ENCODE peak calls at places on chromosomes 4 and X, in four cellular contexts. P is psoas muscle, D is mammary epithelial cell, H is astrocyte of the spinal cord. Y is an unnamed sample.

GRCh38 chrX:120517936-120518335 is 42.8 kb downstream of the CUL4B start:
- DNase-seq in P (no peak), D (peak), H (peak), Y (no peak)

GRCh38 chr4:54683616-54684346 is 26.0 kb downstream of the KIT start:
- DNase-seq in P (no peak), D (peak), H (peak), Y (no peak)

GRCh38 chr4:15659768-15660394 is 4.7 kb upstream of the FBXL5 start:
- DNase-seq in P (no peak), D (peak), H (no peak), Y (no peak)

GRCh38 chr4:834368-835147 is 8.6 kb upstream of the CPLX1 start:
- DNase-seq in P (no peak), D (no peak), H (no peak), Y (no peak)

GRCh38 chr4:64407000-64407399 is 2.2 kb downstream of the TECRL start:
- DNase-seq in P (no peak), D (no peak), H (no peak), Y (no peak)

GRCh38 chr4:41160856-41161255 is 53.5 kb downstream of the APBB2 start:
- DNase-seq in P (no peak), D (no peak), H (no peak), Y (no peak)

GRCh38 chrX:53255738-53256191 is 25.6 kb downstream of the IQSEC2 start:
- DNase-seq in P (no peak), D (no peak), H (no peak), Y (no peak)

GRCh38 chrX:112818114-112819012 is 22.3 kb downstream of the AMOT start:
- DNase-seq in P (no peak), D (peak), H (no peak), Y (no peak)

GRCh38 chrX:65920620-65921019 is 119.3 kb downstream of the VSIG4 start:
- DNase-seq in P (no peak), D (peak), H (no peak), Y (no peak)

GRCh38 chr4:80097395-80098177 is 24.6 kb upstream of the ANTXR2 start:
- DNase-seq in P (peak), D (peak), H (peak), Y (no peak)

GRCh38 chr4:73856518-73856917 is 3.4 kb downstream of the PF4V1 start:
- DNase-seq in P (no peak), D (no peak), H (peak), Y (no peak)

GRCh38 chrX:117808413-117808812 is 308.2 kb downstream of the KLHL13 start:
- DNase-seq in P (no peak), D (no peak), H (no peak), Y (no peak)

GRCh38 chrX:14029039-14029424 is 660 bp downstream of the GEMIN8 start:
- DNase-seq in P (no peak), D (peak), H (no peak), Y (no peak)

GRCh38 chrX:84729809-84730208 is 227.6 kb upstream of the HDX start:
- DNase-seq in P (no peak), D (peak), H (peak), Y (no peak)

GRCh38 chr4:25107827-25108516 is 52.3 kb downstream of the SEPSECS start:
- DNase-seq in P (no peak), D (no peak), H (no peak), Y (no peak)

GRCh38 chr4:10089346-10089745 is 27.3 kb downstream of the WDR1 start:
- DNase-seq in P (peak), D (no peak), H (no peak), Y (no peak)
- TF ChIP-seq CTCF in P (peak), D (peak), H (peak), Y (peak)

GRCh38 chr4:44578954-44579353 is 72.5 kb downstream of the YIPF7 start:
- DNase-seq in P (no peak), D (no peak), H (no peak), Y (no peak)

GRCh38 chr4:44580231-44580630 is 71.2 kb downstream of the YIPF7 start:
- DNase-seq in P (no peak), D (no peak), H (no peak), Y (no peak)

DNA sequence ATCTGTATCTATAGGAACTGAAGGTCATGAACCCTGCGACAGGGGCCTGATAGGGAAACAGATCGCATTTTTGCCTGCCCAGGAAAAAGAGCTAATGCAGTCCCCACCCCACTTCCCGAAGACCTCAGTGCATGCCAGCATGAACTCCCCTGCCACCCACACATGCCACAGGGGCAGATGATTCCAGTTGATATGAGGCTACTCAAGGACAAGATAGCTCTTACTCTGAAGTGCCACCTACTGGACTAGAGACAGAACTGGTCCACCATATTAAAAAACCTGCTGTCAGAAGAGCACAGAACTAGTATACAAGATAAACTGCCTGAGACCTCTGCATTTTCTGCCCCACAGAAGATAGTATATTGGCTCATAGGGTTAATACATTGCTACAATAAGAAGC is 68.0 kb downstream of the YIPF7 start:
- DNase-seq in P (no peak), D (peak), H (no peak), Y (no peak)
- TF ChIP-seq CTCF in P (no peak), D (peak), H (no peak), Y (peak)

GRCh38 chr4:164207460-164207859 is 546.5 kb upstream of the SMIM31 start:
- DNase-seq in P (no peak), D (no peak), H (no peak), Y (no peak)
- TF ChIP-seq CTCF in P (no peak), D (no peak), H (no peak), Y (no peak)

GRCh38 chrX:40573763-40574162 is 7.0 kb upstream of the ATP6AP2 start:
- DNase-seq in P (no peak), D (peak), H (no peak), Y (no peak)
- TF ChIP-seq CTCF in P (no peak), D (peak), H (peak), Y (peak)

GRCh38 chr4:153159016-153159415 is 45.2 kb upstream of the TRIM2 start:
- DNase-seq in P (no peak), D (no peak), H (no peak), Y (no peak)
- TF ChIP-seq CTCF in P (no peak), D (no peak), H (peak), Y (peak)

DNA sequence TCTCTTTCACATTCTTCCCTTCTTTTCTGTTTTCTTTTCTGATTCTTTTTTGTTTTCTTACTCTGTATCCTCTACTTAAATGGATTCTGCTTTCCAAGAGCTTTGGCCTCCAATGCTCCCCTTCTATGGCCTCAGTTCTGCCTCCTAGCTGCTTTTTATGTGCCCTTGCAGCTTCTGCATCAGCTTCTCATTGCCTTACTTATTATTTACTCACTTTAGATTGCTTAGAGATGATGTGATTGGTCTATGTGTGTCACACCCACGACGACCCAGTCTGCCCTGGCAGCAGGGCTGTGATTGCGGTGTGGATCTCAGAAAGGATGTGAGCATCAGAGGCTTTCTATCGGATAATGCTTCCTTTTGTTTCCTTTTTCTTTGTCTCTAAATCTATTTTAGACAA is 71.8 kb upstream of the SMARCA5 start:
- DNase-seq in P (no peak), D (no peak), H (no peak), Y (no peak)
- TF ChIP-seq CTCF in P (no peak), D (no peak), H (no peak), Y (no peak)